ENCODE peak calls at places on chromosomes 5 and 9, in seven cellular contexts. J is WTC11, U is HepG2, A is HCT116, K is K562, B is H1, V is GM12878. M is an unnamed sample.

GRCh38 chr9:4490705-4491620 is 695 bp downstream of the SLC1A1 start:
- DNase-seq in J (peak), U (no peak), A (no peak), K (no peak), B (no peak), V (no peak), M (no peak)

GRCh38 chr9:81069923-81070322 is 619.4 kb downstream of the TLE1 start:
- DNase-seq in J (no peak), U (no peak), A (no peak), K (no peak), B (no peak), V (no peak), M (no peak)

GRCh38 chr5:36640949-36641348 is 34.5 kb downstream of the SLC1A3 start:
- DNase-seq in J (no peak), U (no peak), A (no peak), K (no peak), B (no peak), V (no peak), M (no peak)

GRCh38 chr9:8679405-8679951 is 879.9 kb upstream of the DMAC1 start:
- DNase-seq in J (no peak), U (no peak), A (no peak), K (no peak), B (no peak), V (no peak), M (no peak)

GRCh38 chr5:120538644-120539043 is 74.5 kb downstream of the PRR16 start:
- DNase-seq in J (no peak), U (no peak), A (no peak), K (no peak), B (no peak), V (no peak), M (no peak)

GRCh38 chr5:114903767-114904166 is 265.9 kb downstream of the TRIM36 start:
- DNase-seq in J (no peak), U (no peak), A (no peak), K (no peak), B (no peak), V (no peak), M (no peak)

GRCh38 chr5:3429962-3430361 is 165.7 kb upstream of the IRX1 start:
- DNase-seq in J (no peak), U (no peak), A (no peak), K (no peak), B (no peak), V (no peak), M (no peak)

GRCh38 chr5:177232358-177232757 is 71.2 kb downstream of the RAB24 start:
- DNase-seq in J (no peak), U (no peak), A (no peak), K (no peak), B (no peak), V (no peak), M (no peak)

GRCh38 chr9:132579427-132579798 is 3.0 kb upstream of the BARHL1 start:
- DNase-seq in J (no peak), U (no peak), A (no peak), K (no peak), B (no peak), V (no peak), M (no peak)

GRCh38 chr9:21945606-21946005 is 48.6 kb downstream of the CDKN2A start:
- DNase-seq in J (no peak), U (no peak), A (no peak), K (no peak), B (no peak), V (no peak), M (no peak)

GRCh38 chr9:98706651-98707103 is 2.1 kb downstream of the GABBR2 start:
- DNase-seq in J (no peak), U (no peak), A (no peak), K (no peak), B (no peak), V (no peak), M (no peak)

GRCh38 chr5:35214051-35214450 is 16.2 kb downstream of the PRLR start:
- DNase-seq in J (no peak), U (no peak), A (no peak), K (no peak), B (no peak), V (no peak), M (no peak)

GRCh38 chr9:134406366-134407122 is 80.3 kb downstream of the RXRA start:
- DNase-seq in J (no peak), U (no peak), A (no peak), K (peak), B (no peak), V (no peak), M (no peak)

GRCh38 chr9:28293691-28294090 is 720.4 kb upstream of the C9orf72 start:
- DNase-seq in J (no peak), U (no peak), A (no peak), K (no peak), B (no peak), V (no peak), M (no peak)

GRCh38 chr9:79665926-79666325 is 94.2 kb downstream of the TLE4 start:
- DNase-seq in J (no peak), U (no peak), A (no peak), K (no peak), B (no peak), V (no peak), M (no peak)

GRCh38 chr5:127666043-127666716 is 17.3 kb downstream of the CTXN3 start:
- DNase-seq in J (no peak), U (no peak), A (no peak), K (no peak), B (no peak), V (no peak), M (no peak)

GRCh38 chr5:132425009-132425937 is 55.8 kb downstream of the SLC22A5 start:
- DNase-seq in J (no peak), U (no peak), A (no peak), K (peak), B (no peak), V (peak), M (no peak)

GRCh38 chr9:35001803-35002502 is 12.4 kb downstream of the DNAJB5 start:
- DNase-seq in J (no peak), U (no peak), A (no peak), K (peak), B (no peak), V (no peak), M (no peak)

GRCh38 chr5:124180523-124181461 is 565.6 kb downstream of the ZNF608 start:
- DNase-seq in J (no peak), U (no peak), A (no peak), K (no peak), B (no peak), V (no peak), M (no peak)

GRCh38 chr9:94150890-94151660 is 66.8 kb downstream of the PTPDC1 start:
- DNase-seq in J (no peak), U (peak), A (no peak), K (no peak), B (no peak), V (no peak), M (no peak)

GRCh38 chr5:138653502-138653901 is 78.3 kb upstream of the HSPA9 start:
- DNase-seq in J (no peak), U (no peak), A (peak), K (no peak), B (no peak), V (no peak), M (no peak)

GRCh38 chr9:126791406-126792230 is 13.2 kb upstream of the ZBTB43 start:
- DNase-seq in J (no peak), U (peak), A (no peak), K (no peak), B (no peak), V (no peak), M (peak)

GRCh38 chr9:38145526-38146053 is 76.6 kb upstream of the SHB start:
- DNase-seq in J (peak), U (no peak), A (no peak), K (no peak), B (no peak), V (no peak), M (no peak)

GRCh38 chr9:105188746-105189145 is 55.7 kb upstream of the SLC44A1 start:
- DNase-seq in J (no peak), U (no peak), A (no peak), K (no peak), B (no peak), V (no peak), M (no peak)

GRCh38 chr5:180785151-180785781 is 17.3 kb downstream of the MGAT1 start:
- DNase-seq in J (peak), U (peak), A (no peak), K (no peak), B (no peak), V (no peak), M (no peak)

GRCh38 chr9:112069318-112070169 is 105.6 kb downstream of the SUSD1 start:
- DNase-seq in J (no peak), U (peak), A (no peak), K (peak), B (no peak), V (peak), M (no peak)

GRCh38 chr9:33884856-33885701 is 68.1 kb downstream of the UBE2R2 start:
- DNase-seq in J (no peak), U (no peak), A (no peak), K (no peak), B (no peak), V (no peak), M (peak)

GRCh38 chr5:33227247-33227646 is 213.5 kb upstream of the TARS1 start:
- DNase-seq in J (no peak), U (no peak), A (no peak), K (no peak), B (no peak), V (no peak), M (no peak)

GRCh38 chr9:109817846-109818472 is 38.0 kb downstream of the PALM2AKAP2 start:
- DNase-seq in J (peak), U (peak), A (peak), K (peak), B (peak), V (peak), M (peak)

GRCh38 chr5:150227606-150228273 is 37.9 kb downstream of the SLC6A7 start:
- DNase-seq in J (no peak), U (no peak), A (no peak), K (no peak), B (no peak), V (no peak), M (no peak)

GRCh38 chr5:61334224-61335196 is 2.5 kb downstream of the ZSWIM6 start:
- DNase-seq in J (no peak), U (no peak), A (no peak), K (no peak), B (no peak), V (no peak), M (peak)

GRCh38 chr5:60024104-60024503 is 130.6 kb upstream of the PDE4D start:
- DNase-seq in J (no peak), U (no peak), A (no peak), K (no peak), B (no peak), V (no peak), M (no peak)

GRCh38 chr9:109974143-109974917 is 194.3 kb downstream of the PALM2AKAP2 start:
- DNase-seq in J (no peak), U (no peak), A (no peak), K (no peak), B (no peak), V (peak), M (no peak)

GRCh38 chr9:133513214-133514088 is 11.3 kb downstream of the MYMK start:
- DNase-seq in J (no peak), U (no peak), A (no peak), K (peak), B (no peak), V (no peak), M (no peak)

GRCh38 chr9:109072133-109072692 is 47.5 kb downstream of the TMEM245 start:
- DNase-seq in J (no peak), U (peak), A (no peak), K (no peak), B (no peak), V (no peak), M (no peak)

GRCh38 chr5:76714771-76715483 is 999 bp upstream of the F2R start:
- DNase-seq in J (peak), U (no peak), A (no peak), K (no peak), B (no peak), V (no peak), M (no peak)

GRCh38 chr9:89005323-89005722 is 14.1 kb downstream of the S1PR3 start:
- DNase-seq in J (no peak), U (no peak), A (no peak), K (no peak), B (no peak), V (no peak), M (no peak)

DNA sequence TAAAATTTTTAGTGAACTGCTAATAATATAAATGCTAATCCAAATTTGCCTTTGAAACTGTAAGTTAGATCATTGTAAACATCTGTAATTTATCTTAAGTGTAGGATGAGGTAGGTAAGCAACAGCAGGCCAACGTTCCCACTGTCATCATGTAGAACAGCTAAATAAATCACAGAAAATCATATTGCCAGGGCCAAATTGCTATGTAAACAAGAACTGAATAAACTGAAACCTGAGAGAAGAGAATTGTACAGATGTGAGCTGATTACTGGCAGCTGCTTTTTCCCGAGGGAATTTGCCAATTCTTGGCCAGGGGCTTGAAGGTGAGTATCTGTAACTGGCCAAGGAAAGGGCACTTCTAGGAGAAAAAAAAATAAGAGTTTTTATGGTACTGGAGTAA is 97.7 kb downstream of the CDH10 start:
- DNase-seq in J (no peak), U (no peak), A (no peak), K (no peak), B (no peak), V (no peak), M (peak)
- TF ChIP-seq SP1 in J (no peak), U (no peak), A (no peak), K (no peak), B (no peak), V (no peak), M (no peak)

GRCh38 chr5:171713152-171713551 is 72.5 kb upstream of the SMIM23 start:
- DNase-seq in J (no peak), U (no peak), A (no peak), K (no peak), B (no peak), V (no peak), M (no peak)

GRCh38 chr5:171714851-171715250 is 70.8 kb upstream of the SMIM23 start:
- DNase-seq in J (no peak), U (no peak), A (no peak), K (no peak), B (no peak), V (no peak), M (no peak)

GRCh38 chr5:171714286-171714685 is 71.3 kb upstream of the SMIM23 start:
- DNase-seq in J (no peak), U (no peak), A (no peak), K (no peak), B (no peak), V (no peak), M (no peak)

GRCh38 chr5:171712616-171713015 is 73.0 kb upstream of the SMIM23 start:
- DNase-seq in J (no peak), U (no peak), A (no peak), K (no peak), B (no peak), V (no peak), M (no peak)

DNA sequence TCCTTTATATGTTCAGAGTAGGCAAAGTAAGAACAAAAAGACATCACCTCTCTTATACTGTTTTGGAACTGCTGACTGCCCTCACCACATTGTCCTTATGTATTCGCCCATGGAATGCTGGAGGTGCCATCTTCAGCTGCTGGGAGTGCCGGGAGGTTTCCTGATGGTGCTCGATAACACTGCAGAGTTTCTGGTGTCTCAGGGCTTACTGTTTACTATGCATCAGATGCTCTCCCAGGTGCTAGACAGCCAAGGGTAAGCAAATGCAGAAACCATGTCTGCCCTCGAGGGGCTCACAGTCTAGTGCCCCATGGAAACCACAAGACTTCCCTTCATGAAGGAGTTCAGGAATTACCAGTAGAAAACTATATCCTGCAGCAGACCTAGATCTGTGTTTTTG is 70.1 kb upstream of the SMIM23 start:
- DNase-seq in J (no peak), U (no peak), A (no peak), K (no peak), B (no peak), V (no peak), M (no peak)
- TF ChIP-seq SP1 in J (no peak), U (no peak), A (no peak), K (no peak), B (no peak), V (no peak), M (no peak)

GRCh38 chr5:81826128-81826527 is 75.2 kb upstream of the SSBP2 start:
- DNase-seq in J (no peak), U (no peak), A (no peak), K (no peak), B (no peak), V (no peak), M (no peak)

GRCh38 chr5:81834021-81834660 is 83.2 kb upstream of the SSBP2 start:
- DNase-seq in J (no peak), U (no peak), A (no peak), K (no peak), B (no peak), V (no peak), M (no peak)

GRCh38 chr5:81829242-81829641 is 78.3 kb upstream of the SSBP2 start:
- DNase-seq in J (no peak), U (no peak), A (no peak), K (no peak), B (no peak), V (no peak), M (no peak)

GRCh38 chr5:81827522-81827921 is 76.6 kb upstream of the SSBP2 start:
- DNase-seq in J (no peak), U (no peak), A (no peak), K (no peak), B (no peak), V (no peak), M (no peak)

GRCh38 chr5:81830602-81831001 is 79.7 kb upstream of the SSBP2 start:
- DNase-seq in J (no peak), U (no peak), A (no peak), K (no peak), B (no peak), V (no peak), M (no peak)
- TF ChIP-seq SP1 in J (no peak), U (no peak), A (no peak), K (no peak), B (no peak), V (no peak), M (no peak)

GRCh38 chr5:134289509-134290113 is 63.7 kb upstream of the PPP2CA start:
- DNase-seq in J (peak), U (peak), A (peak), K (peak), B (peak), V (peak), M (peak)
- TF ChIP-seq SP1 in J (no peak), U (no peak), A (no peak), K (no peak), B (no peak), V (no peak), M (no peak)

DNA sequence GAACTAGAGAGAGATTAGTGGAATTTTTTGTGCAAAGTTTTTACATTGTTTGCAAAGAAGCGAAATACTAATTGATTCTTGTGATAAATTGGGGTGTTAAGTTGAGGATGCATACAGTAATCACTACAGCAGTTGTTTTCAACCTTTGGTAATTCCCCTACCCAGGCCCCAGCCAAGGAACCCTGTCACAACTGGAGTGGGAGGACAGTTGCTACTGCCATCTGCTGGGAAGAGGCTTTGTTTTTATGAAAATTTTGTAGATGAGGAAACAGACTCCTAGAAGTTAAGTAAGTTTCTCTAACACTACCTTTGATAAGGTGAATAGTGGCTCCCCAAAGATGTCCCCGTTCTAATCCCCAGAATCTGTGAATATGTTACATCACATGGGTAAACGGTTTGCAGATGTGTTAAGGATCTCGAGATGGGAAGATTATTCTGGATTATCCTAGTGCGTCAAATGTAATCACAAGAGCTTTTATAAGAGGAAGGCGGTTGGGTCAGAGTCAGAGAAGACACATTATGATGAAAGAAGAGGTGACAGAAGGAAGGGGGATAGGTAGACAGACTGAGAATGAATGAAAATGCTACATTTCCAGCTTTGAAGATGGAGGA is 34.0 kb upstream of the PPP1R2B start:
- DNase-seq in J (peak), U (peak), A (no peak), K (no peak), B (no peak), V (no peak), M (peak)
- TF ChIP-seq SP1 in J (no peak), U (no peak), A (no peak), K (no peak), B (no peak), V (no peak), M (no peak)

DNA sequence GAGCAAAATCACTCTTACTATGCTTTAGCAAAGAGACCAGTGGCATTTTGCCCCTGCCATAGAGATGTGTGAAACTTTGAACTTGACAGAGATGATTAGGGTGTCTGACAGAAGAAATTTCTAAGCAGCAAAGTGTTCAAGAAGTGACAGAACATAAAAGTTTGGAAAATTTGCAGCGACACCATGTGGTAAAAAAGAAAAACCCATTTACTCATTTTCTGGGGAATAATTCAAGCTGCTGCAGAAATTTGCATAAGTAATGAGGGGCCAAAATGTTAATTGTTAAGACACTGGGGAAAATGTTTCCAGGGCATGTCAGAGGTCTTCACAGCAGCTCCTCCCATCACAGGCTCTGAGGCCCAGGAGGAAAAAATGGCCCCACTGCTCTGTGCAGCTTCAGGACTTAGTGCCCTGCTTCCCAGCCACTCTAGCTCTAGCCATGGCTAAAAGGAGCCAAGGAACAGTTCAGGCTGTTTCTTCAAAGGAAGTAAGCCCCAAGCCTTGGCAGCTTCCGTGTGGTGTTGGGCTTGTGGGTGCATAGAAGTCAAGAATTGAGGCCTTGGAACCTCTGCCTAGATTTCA is 6.1 kb upstream of the AP3B1 start:
- DNase-seq in J (no peak), U (no peak), A (peak), K (no peak), B (no peak), V (no peak), M (no peak)
- TF ChIP-seq SP1 in J (no peak), U (no peak), A (no peak), K (no peak), B (no peak), V (no peak), M (no peak)

GRCh38 chr5:164233796-164234195 is 728.4 kb downstream of the MAT2B start:
- DNase-seq in J (no peak), U (no peak), A (no peak), K (no peak), B (no peak), V (no peak), M (no peak)
- TF ChIP-seq SP1 in J (no peak), U (no peak), A (no peak), K (no peak), B (no peak), V (no peak), M (no peak)

GRCh38 chr9:135609366-135609955 is 29.9 kb downstream of the GLT6D1 start:
- DNase-seq in J (no peak), U (no peak), A (no peak), K (no peak), B (no peak), V (no peak), M (no peak)
- TF ChIP-seq SP1 in J (no peak), U (no peak), A (no peak), K (no peak), B (no peak), V (no peak), M (no peak)